ENCODE peak calls at places on chromosomes 1 and 21, in four cellular contexts. One of them, this sample, is unnamed.

GRCh38 chr1:31760901-31761470 is 3.2 kb downstream of the ADGRB2 start:
- DNase-seq in HCT116: no peak
- DNase-seq in HepG2: peak; percentile 25
- DNase-seq in K562: peak; percentile 77
- DNase-seq in this sample: no peak

GRCh38 chr1:22970096-22970495 is 2.6 kb downstream of the LACTBL1 start:
- DNase-seq in HCT116: no peak
- DNase-seq in HepG2: no peak
- DNase-seq in K562: no peak
- DNase-seq in this sample: no peak

GRCh38 chr21:31974454-31974985 is 101.7 kb downstream of the HUNK start:
- DNase-seq in HCT116: no peak
- DNase-seq in HepG2: no peak
- DNase-seq in K562: no peak
- DNase-seq in this sample: no peak

GRCh38 chr1:33306061-33306460 is 14.8 kb downstream of the A3GALT2 start:
- DNase-seq in HCT116: no peak
- DNase-seq in HepG2: no peak
- DNase-seq in K562: no peak
- DNase-seq in this sample: no peak

GRCh38 chr1:31786366-31787060 is 22.4 kb upstream of the ADGRB2 start:
- DNase-seq in HCT116: no peak
- DNase-seq in HepG2: no peak
- DNase-seq in K562: no peak
- DNase-seq in this sample: no peak

GRCh38 chr1:15353839-15354579 is 55.7 kb upstream of the EFHD2 start:
- DNase-seq in HCT116: peak; percentile 58
- DNase-seq in HepG2: peak; percentile 43
- DNase-seq in K562: peak; percentile 36
- DNase-seq in this sample: no peak

GRCh38 chr1:12506581-12507280 is 111.3 kb downstream of the DHRS3 start:
- DNase-seq in HCT116: no peak
- DNase-seq in HepG2: no peak
- DNase-seq in K562: no peak
- DNase-seq in this sample: no peak

GRCh38 chr21:38139380-38140168 is 117.2 kb upstream of the KCNJ15 start:
- DNase-seq in HCT116: no peak
- DNase-seq in HepG2: peak; percentile 7
- DNase-seq in K562: no peak
- DNase-seq in this sample: no peak

GRCh38 chr1:192669174-192669573 is 33.2 kb downstream of the RGS13 start:
- DNase-seq in HCT116: no peak
- DNase-seq in HepG2: no peak
- DNase-seq in K562: no peak
- DNase-seq in this sample: no peak

GRCh38 chr1:172671591-172671990 is 12.7 kb downstream of the FASLG start:
- DNase-seq in HCT116: no peak
- DNase-seq in HepG2: no peak
- DNase-seq in K562: no peak
- DNase-seq in this sample: no peak

GRCh38 chr1:6351480-6352137 is 42.0 kb downstream of the ACOT7 start:
- DNase-seq in HCT116: no peak
- DNase-seq in HepG2: no peak
- DNase-seq in K562: no peak
- DNase-seq in this sample: no peak

GRCh38 chr1:160291248-160292220 is 6.6 kb upstream of the PEX19 start:
- DNase-seq in HCT116: peak; percentile 37
- DNase-seq in HepG2: peak; percentile 65
- DNase-seq in K562: peak; percentile 71
- DNase-seq in this sample: peak; percentile 63

GRCh38 chr1:180631197-180631765 is 541 bp upstream of the XPR1 start:
- DNase-seq in HCT116: no peak
- DNase-seq in HepG2: no peak
- DNase-seq in K562: no peak
- DNase-seq in this sample: no peak

GRCh38 chr1:205849619-205850355 is at the start of gene PM20D1:
- DNase-seq in HCT116: no peak
- DNase-seq in HepG2: no peak
- DNase-seq in K562: peak; percentile 84
- DNase-seq in this sample: peak; percentile 79

GRCh38 chr1:43885311-43885801 is 48.2 kb upstream of the ARTN start:
- DNase-seq in HCT116: peak; percentile 38
- DNase-seq in HepG2: no peak
- DNase-seq in K562: no peak
- DNase-seq in this sample: no peak

GRCh38 chr1:180167721-180168467 is 13.2 kb downstream of the QSOX1 start:
- DNase-seq in HCT116: peak; percentile 80
- DNase-seq in HepG2: peak; percentile 31
- DNase-seq in K562: peak; percentile 46
- DNase-seq in this sample: no peak

GRCh38 chr1:31936278-31936965 is 1.7 kb downstream of the PTP4A2 start:
- DNase-seq in HCT116: no peak
- DNase-seq in HepG2: no peak
- DNase-seq in K562: no peak
- DNase-seq in this sample: no peak

GRCh38 chr1:93025572-93025971 is 53.5 kb upstream of the MTF2 start:
- DNase-seq in HCT116: no peak
- DNase-seq in HepG2: no peak
- DNase-seq in K562: no peak
- DNase-seq in this sample: no peak
- TF ChIP-seq TCF7L2 in HCT116: no peak
- TF ChIP-seq TCF7L2 in HepG2: no peak
- TF ChIP-seq TCF7L2 in K562: no peak
- TF ChIP-seq TCF7L2 in this sample: no peak

GRCh38 chr1:86500731-86501130 is 32.0 kb downstream of the CLCA1 start:
- DNase-seq in HCT116: no peak
- DNase-seq in HepG2: no peak
- DNase-seq in K562: no peak
- DNase-seq in this sample: no peak

GRCh38 chr1:86504130-86504479 is 35.4 kb downstream of the CLCA1 start:
- DNase-seq in HCT116: no peak
- DNase-seq in HepG2: no peak
- DNase-seq in K562: no peak
- DNase-seq in this sample: no peak

GRCh38 chr1:86502721-86503430 is 34.1 kb downstream of the CLCA1 start:
- DNase-seq in HCT116: no peak
- DNase-seq in HepG2: peak; percentile 6
- DNase-seq in K562: no peak
- DNase-seq in this sample: no peak

GRCh38 chr1:86503477-86504129 is 34.9 kb downstream of the CLCA1 start:
- DNase-seq in HCT116: no peak
- DNase-seq in HepG2: no peak
- DNase-seq in K562: no peak
- DNase-seq in this sample: no peak

DNA sequence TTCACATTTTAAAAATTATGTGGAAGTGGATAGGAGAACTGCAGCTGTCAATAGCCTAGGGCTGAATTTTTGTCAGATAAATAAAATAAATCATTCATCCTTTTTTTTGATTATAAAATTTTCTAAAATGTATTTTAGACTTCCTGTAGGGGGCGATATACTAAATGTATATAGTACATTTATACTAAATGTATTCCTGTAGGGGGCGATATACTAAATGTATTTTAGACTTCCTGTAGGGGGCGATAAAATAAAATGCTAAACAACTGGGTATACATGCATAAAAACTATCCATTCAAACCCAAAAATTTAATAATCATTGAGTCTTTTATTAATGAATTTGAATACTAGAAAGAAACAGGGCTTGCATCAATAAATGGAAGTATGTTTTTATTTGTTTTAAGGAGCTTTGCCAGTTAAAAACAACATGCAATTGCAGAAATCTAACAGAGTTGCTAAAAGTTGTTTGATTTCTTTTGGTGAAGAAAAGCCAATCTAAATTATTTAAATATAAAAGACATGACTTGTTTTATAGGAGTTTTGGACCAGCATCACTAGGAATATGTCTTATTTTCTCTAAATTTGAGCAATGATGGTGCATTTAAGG is 31.4 kb downstream of the CLCA1 start:
- DNase-seq in HCT116: peak; percentile 18
- DNase-seq in HepG2: peak; percentile 32
- DNase-seq in K562: peak; percentile 50
- DNase-seq in this sample: no peak
- TF ChIP-seq TCF7L2 in HCT116: no peak
- TF ChIP-seq TCF7L2 in HepG2: no peak
- TF ChIP-seq TCF7L2 in K562: no peak
- TF ChIP-seq TCF7L2 in this sample: no peak

GRCh38 chr1:47931395-47931794 is 65.8 kb downstream of the TRABD2B start:
- DNase-seq in HCT116: peak; percentile 19
- DNase-seq in HepG2: peak; percentile 71
- DNase-seq in K562: peak; percentile 32
- DNase-seq in this sample: no peak
- TF ChIP-seq TCF7L2 in HCT116: no peak
- TF ChIP-seq TCF7L2 in HepG2: no peak
- TF ChIP-seq TCF7L2 in K562: no peak
- TF ChIP-seq TCF7L2 in this sample: no peak

GRCh38 chr1:109846148-109846547 is 64.5 kb upstream of the CSF1 start:
- DNase-seq in HCT116: no peak
- DNase-seq in HepG2: no peak
- DNase-seq in K562: no peak
- DNase-seq in this sample: no peak
- TF ChIP-seq TCF7L2 in HCT116: no peak
- TF ChIP-seq TCF7L2 in HepG2: no peak
- TF ChIP-seq TCF7L2 in K562: no peak
- TF ChIP-seq TCF7L2 in this sample: no peak

DNA sequence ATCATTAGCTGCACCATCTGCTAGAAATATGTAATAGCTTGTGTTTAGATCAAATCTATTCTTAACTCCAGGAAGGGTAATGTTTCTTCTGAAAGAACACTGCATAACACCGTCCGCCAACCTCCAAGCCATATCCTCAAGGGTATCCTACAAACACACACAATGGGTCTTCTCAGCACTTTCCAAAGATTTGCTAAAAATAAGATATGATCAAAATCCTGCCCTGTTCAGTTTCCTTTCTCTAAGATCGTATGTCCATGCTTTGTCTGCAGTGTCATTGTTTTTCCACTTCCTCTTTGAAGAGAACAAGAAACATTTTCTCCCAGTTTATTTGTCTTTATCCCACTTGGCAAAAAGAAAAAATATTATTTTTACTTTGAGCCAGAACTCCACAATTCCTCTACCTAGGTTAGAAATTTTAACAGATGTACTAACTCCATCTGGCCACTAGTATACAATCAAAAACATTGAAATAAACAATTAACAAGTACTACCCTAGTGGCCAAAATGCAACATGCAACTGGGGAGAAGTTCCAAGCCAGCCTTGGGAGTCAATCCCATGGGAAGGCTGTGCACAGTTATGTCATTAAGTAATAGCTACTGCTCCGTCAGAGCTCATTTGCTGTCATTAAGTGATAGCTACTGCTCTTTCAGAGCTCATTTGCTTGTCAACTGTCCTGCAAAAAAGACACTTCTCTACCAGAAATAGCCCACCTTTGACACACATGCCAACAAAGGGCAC is 37.8 kb downstream of the FRRS1 start:
- DNase-seq in HCT116: peak; percentile 41
- DNase-seq in HepG2: peak; percentile 56
- DNase-seq in K562: peak; percentile 62
- DNase-seq in this sample: no peak
- TF ChIP-seq TCF7L2 in HCT116: no peak
- TF ChIP-seq TCF7L2 in HepG2: no peak
- TF ChIP-seq TCF7L2 in K562: no peak
- TF ChIP-seq TCF7L2 in this sample: no peak

GRCh38 chr1:54429838-54430237 is 23.6 kb upstream of the SSBP3 start:
- DNase-seq in HCT116: no peak
- DNase-seq in HepG2: no peak
- DNase-seq in K562: no peak
- DNase-seq in this sample: no peak
- TF ChIP-seq TCF7L2 in HCT116: no peak
- TF ChIP-seq TCF7L2 in HepG2: no peak
- TF ChIP-seq TCF7L2 in K562: no peak
- TF ChIP-seq TCF7L2 in this sample: no peak

DNA sequence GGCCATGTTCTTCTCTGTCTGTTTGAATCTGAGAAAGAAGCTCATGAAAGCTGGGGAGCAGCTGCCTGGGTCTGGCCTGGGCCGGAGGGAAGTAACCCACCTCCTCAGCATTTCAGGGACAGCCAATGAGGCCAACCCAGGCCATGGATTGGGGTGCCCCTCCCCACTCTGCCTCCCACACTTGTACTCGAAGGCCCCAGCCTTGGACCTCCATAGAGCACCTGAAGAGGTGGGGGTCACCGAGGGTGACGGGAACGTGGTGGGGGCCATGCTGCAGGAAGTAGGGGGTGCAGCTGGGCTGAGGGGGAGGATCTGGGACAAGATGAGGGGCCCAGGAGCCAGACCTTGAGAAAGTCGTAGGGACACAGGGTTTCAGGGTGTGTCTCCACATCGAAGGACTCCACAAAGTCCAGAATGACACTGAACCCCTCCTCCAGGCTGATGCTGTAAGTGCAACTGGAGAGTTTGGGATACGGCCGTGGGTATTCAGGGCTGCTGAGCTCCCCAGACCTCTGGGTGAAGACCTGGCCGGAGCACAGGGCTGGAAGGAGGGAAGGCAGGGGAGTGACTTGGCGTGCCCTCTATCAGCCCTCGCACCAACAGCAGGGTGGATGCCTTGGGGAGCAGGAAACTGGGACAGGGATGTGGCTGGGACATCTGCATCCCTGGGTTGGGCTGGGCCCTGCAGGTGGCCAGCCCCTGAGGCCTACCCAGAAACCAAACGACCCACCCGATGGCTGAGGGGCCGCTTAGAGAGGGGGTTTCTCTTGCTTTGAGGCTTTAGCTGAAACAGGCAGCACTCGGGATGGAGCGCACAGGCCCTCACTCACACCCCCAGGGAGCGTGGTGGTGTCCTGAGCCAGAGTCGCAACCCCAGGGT is 3.8 kb downstream of the MASP2 start:
- DNase-seq in HCT116: no peak
- DNase-seq in HepG2: no peak
- DNase-seq in K562: no peak
- DNase-seq in this sample: no peak
- TF ChIP-seq TCF7L2 in HCT116: no peak
- TF ChIP-seq TCF7L2 in HepG2: no peak
- TF ChIP-seq TCF7L2 in K562: no peak
- TF ChIP-seq TCF7L2 in this sample: no peak

GRCh38 chr21:45309541-45310381 is 22.1 kb upstream of the POFUT2 start:
- DNase-seq in HCT116: no peak
- DNase-seq in HepG2: no peak
- DNase-seq in K562: no peak
- DNase-seq in this sample: no peak

GRCh38 chr21:45306832-45307571 is 19.3 kb upstream of the POFUT2 start:
- DNase-seq in HCT116: no peak
- DNase-seq in HepG2: peak; percentile 75
- DNase-seq in K562: peak; percentile 75
- DNase-seq in this sample: no peak

GRCh38 chr21:45309069-45309521 is 21.4 kb upstream of the POFUT2 start:
- DNase-seq in HCT116: no peak
- DNase-seq in HepG2: peak; percentile 69
- DNase-seq in K562: peak; percentile 82
- DNase-seq in this sample: no peak

GRCh38 chr21:45306453-45306831 is 18.7 kb upstream of the POFUT2 start:
- DNase-seq in HCT116: no peak
- DNase-seq in HepG2: no peak
- DNase-seq in K562: no peak
- DNase-seq in this sample: no peak

GRCh38 chr21:45308211-45309068 is 20.7 kb upstream of the POFUT2 start:
- DNase-seq in HCT116: no peak
- DNase-seq in HepG2: peak; percentile 87
- DNase-seq in K562: no peak
- DNase-seq in this sample: no peak
- TF ChIP-seq TCF7L2 in HCT116: no peak
- TF ChIP-seq TCF7L2 in HepG2: no peak
- TF ChIP-seq TCF7L2 in K562: no peak
- TF ChIP-seq TCF7L2 in this sample: no peak

This sample was measured in Panc1.